ENCODE peak calls at places on chromosomes 5 and 9, in four cellular contexts. O, N, K and Y are unnamed samples.

GRCh38 chr5:145557345-145557744 is 277.8 kb downstream of the PRELID2 start:
- DNase-seq in O (no peak), N (no peak), K (no peak), Y (no peak)

GRCh38 chr5:65142007-65142406 is 339.7 kb downstream of the ADAMTS6 start:
- DNase-seq in O (no peak), N (no peak), K (no peak), Y (no peak)

GRCh38 chr5:151173711-151174611 is 16.4 kb upstream of the ANXA6 start:
- DNase-seq in O (no peak), N (no peak), K (no peak), Y (no peak)

GRCh38 chr5:1966461-1966860 is 83.7 kb upstream of the IRX4 start:
- DNase-seq in O (no peak), N (no peak), K (no peak), Y (no peak)

GRCh38 chr5:90783460-90784333 is 225.1 kb downstream of the ADGRV1 start:
- DNase-seq in O (peak), N (peak), K (peak), Y (no peak)

GRCh38 chr5:143024227-143024920 is 254.2 kb downstream of the ARHGAP26 start:
- DNase-seq in O (no peak), N (no peak), K (no peak), Y (no peak)

GRCh38 chr9:128882677-128883590 is 1.0 kb downstream of the LRRC8A start:
- DNase-seq in O (peak), N (peak), K (no peak), Y (no peak)

GRCh38 chr9:127049044-127049443 is 73.4 kb downstream of the ANGPTL2 start:
- DNase-seq in O (no peak), N (no peak), K (peak), Y (peak)

DNA sequence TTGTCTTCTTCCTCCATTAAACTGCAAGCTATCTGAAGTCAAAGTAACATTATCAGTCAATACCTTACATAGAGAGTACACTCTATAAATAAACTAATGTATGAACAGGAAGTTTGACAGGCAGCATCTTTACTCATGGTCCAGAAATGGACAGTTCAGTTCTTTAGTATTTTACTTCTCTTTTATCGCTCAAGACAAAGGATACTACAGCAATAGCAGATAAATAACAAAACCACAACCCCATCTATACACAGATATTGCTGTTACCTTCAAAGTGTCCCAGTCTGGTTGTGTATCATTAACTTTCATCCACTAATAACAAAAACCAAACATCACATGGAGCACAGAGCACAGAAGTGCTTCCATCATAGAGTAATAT is 46.4 kb downstream of the SEMA5A start:
- DNase-seq in O (no peak), N (no peak), K (peak), Y (no peak)
- TF ChIP-seq JUND in O (no peak), N (no peak), K (no peak), Y (no peak)

GRCh38 chr9:72297516-72297915 is 67.5 kb downstream of the ZFAND5 start:
- DNase-seq in O (no peak), N (no peak), K (no peak), Y (no peak)
- TF ChIP-seq CREB1 in O (no peak), N (no peak), K (no peak), Y (no peak)

GRCh38 chr9:121222524-121223171 is 21.0 kb upstream of the RAB14 start:
- DNase-seq in O (peak), N (peak), K (no peak), Y (no peak)
- TF ChIP-seq JUND in O (no peak), N (no peak), K (no peak), Y (no peak)

GRCh38 chr9:136359774-136360718 is 3.5 kb downstream of the DNLZ start:
- DNase-seq in O (no peak), N (no peak), K (no peak), Y (no peak)
- TF ChIP-seq CREB1 in O (no peak), N (no peak), K (no peak), Y (no peak)

GRCh38 chr9:28692012-28692411 is 1118.7 kb upstream of the C9orf72 start:
- DNase-seq in O (no peak), N (no peak), K (no peak), Y (no peak)

DNA sequence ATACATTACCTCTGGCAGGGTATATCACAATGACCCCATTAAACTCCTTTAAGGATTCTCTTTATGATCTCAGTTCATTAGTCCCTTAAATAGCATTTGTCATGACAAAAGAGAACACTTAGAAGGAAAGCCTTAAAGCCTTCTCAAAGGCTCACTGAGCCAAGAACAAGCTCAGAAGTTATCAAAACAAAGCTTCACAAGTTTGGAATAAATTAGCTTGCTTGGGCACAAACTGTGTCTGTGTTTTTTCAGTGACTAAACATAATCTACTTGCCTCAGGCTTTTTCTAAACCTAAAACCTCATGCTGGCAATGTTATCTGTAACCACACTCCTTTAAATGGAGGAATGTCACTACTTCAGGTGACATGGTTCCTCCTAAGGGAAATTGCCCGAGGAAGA is 1114.9 kb upstream of the C9orf72 start:
- DNase-seq in O (no peak), N (no peak), K (no peak), Y (peak)
- TF ChIP-seq JUND in O (no peak), N (no peak), K (no peak), Y (no peak)

DNA sequence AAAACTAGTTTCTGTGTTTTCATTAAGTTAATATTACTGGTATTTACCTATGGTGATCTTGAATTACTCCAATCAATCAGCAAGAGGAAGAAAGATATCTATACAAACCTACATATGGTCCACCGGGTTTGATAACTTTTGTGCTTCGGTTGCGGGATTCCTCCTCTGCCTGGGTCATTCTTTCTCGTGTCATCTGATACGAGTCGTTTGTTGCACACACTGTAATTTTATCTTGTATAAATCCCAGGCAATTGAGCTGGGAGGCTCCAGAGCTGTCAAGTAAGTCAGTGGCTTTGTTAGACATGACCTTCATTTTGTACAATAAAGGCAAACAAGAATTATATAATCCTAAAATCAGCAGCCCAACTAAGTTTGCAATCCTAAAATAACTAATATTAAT is 48.0 kb downstream of the ELL2 start:
- DNase-seq in O (no peak), N (no peak), K (no peak), Y (no peak)
- TF ChIP-seq CREB1 in O (no peak), N (no peak), K (no peak), Y (no peak)

DNA sequence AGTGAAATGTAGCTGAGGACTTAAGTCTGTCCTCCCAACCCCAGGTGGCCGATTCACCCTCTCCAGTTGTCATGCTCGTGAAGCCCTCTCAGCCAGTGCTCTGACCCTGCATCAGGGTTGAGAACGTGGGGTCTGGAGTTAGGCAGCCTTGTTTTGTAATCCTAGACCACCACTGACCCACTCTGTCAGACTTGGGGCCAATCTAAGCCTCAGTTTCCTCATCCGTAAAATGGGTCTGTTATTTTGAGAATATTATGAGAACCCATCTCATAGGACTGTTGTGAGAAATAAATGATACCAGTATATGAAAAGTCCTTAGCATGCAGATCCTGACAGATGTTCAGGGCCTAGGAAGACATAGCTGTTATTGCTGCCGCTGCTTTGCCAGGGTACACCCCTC is 37.1 kb downstream of the CYFIP2 start:
- DNase-seq in O (no peak), N (no peak), K (no peak), Y (no peak)
- TF ChIP-seq JUND in O (no peak), N (no peak), K (no peak), Y (no peak)

GRCh38 chr9:93724852-93725251 is 148.5 kb downstream of the PHF2 start:
- DNase-seq in O (no peak), N (no peak), K (no peak), Y (no peak)
- TF ChIP-seq CREB1 in O (no peak), N (no peak), K (no peak), Y (no peak)